ENCODE peak calls at places on chromosome 22, in four cellular contexts. X is thoracic aorta, H is suprapubic skin, R is GM10248. I is an unnamed sample.

GRCh38 chr22:44755956-44756361 is 3.6 kb downstream of the ARHGAP8 start:
- DNase-seq in X (no peak), H (no peak), R (no peak), I (no peak)

GRCh38 chr22:50293441-50294318 is 13.8 kb downstream of the PLXNB2 start:
- DNase-seq in X (no peak), H (no peak), R (no peak), I (no peak)

GRCh38 chr22:46538816-46539163 is 1.4 kb upstream of the CELSR1 start:
- DNase-seq in X (no peak), H (no peak), R (no peak), I (no peak)

GRCh38 chr22:49198705-49199084 is 629.0 kb downstream of the BRD1 start:
- DNase-seq in X (no peak), H (peak; percentile 48), R (no peak), I (peak; percentile 7)

GRCh38 chr22:20422965-20423635 is 14.5 kb downstream of the SCARF2 start:
- DNase-seq in X (no peak), H (peak; percentile 69), R (no peak), I (no peak)

GRCh38 chr22:50403701-50404101 is 60.6 kb downstream of the PPP6R2 start:
- DNase-seq in X (no peak), H (no peak), R (no peak), I (no peak)

GRCh38 chr22:20873215-20873614 is 14.4 kb downstream of the SNAP29 start:
- DNase-seq in X (no peak), H (no peak), R (no peak), I (no peak)

GRCh38 chr22:46357711-46358505 is 22.4 kb downstream of the TRMU start:
- DNase-seq in X (no peak), H (no peak), R (no peak), I (no peak)

GRCh38 chr22:37043828-37044538 is 7.6 kb upstream of the KCTD17 start:
- DNase-seq in X (no peak), H (no peak), R (peak; percentile 91), I (peak; percentile 31)

GRCh38 chr22:29944339-29944738 is 61.4 kb downstream of the MTMR3 start:
- DNase-seq in X (no peak), H (no peak), R (no peak), I (no peak)

GRCh38 chr22:19607198-19608113 is 83.2 kb upstream of the CLDN5 start:
- DNase-seq in X (no peak), H (peak; percentile 85), R (no peak), I (no peak)

GRCh38 chr22:36198482-36198881 is 3.1 kb downstream of the APOL4 start:
- DNase-seq in X (no peak), H (no peak), R (no peak), I (no peak)

GRCh38 chr22:19817561-19818263 is 37.0 kb downstream of the GNB1L start:
- DNase-seq in X (no peak), H (no peak), R (no peak), I (no peak)

GRCh38 chr22:42544686-42545085 is 9.1 kb upstream of the SERHL2 start:
- DNase-seq in X (no peak), H (no peak), R (no peak), I (no peak)

GRCh38 chr22:29983296-29983917 is 96.9 kb upstream of the HORMAD2 start:
- DNase-seq in X (no peak), H (no peak), R (no peak), I (no peak)

GRCh38 chr22:35170716-35171697 is 86.3 kb upstream of the HMGXB4 start:
- DNase-seq in X (no peak), H (no peak), R (no peak), I (no peak)

GRCh38 chr22:33082221-33082620 is 24.0 kb upstream of the SYN3 start:
- DNase-seq in X (no peak), H (no peak), R (no peak), I (no peak)

GRCh38 chr22:19811811-19812771 is 42.6 kb downstream of the GNB1L start:
- DNase-seq in X (no peak), H (no peak), R (no peak), I (no peak)

GRCh38 chr22:42960146-42960509 is 54.8 kb downstream of the PACSIN2 start:
- DNase-seq in X (no peak), H (peak; percentile 48), R (no peak), I (no peak)

GRCh38 chr22:18121436-18122253 is 11.0 kb downstream of the TUBA8 start:
- DNase-seq in X (no peak), H (no peak), R (no peak), I (no peak)
- TF ChIP-seq CTCF in X (no peak), H (no peak), R (no peak), I (no peak)

GRCh38 chr22:47586946-47587345 is 824.5 kb downstream of the TBC1D22A start:
- DNase-seq in X (no peak), H (peak; percentile 0), R (no peak), I (no peak)

GRCh38 chr22:47587861-47588582 is 825.6 kb downstream of the TBC1D22A start:
- DNase-seq in X (no peak), H (peak; percentile 48), R (no peak), I (no peak)

GRCh38 chr22:47583959-47584562 is 821.6 kb downstream of the TBC1D22A start:
- DNase-seq in X (no peak), H (no peak), R (no peak), I (no peak)

GRCh38 chr22:47587361-47587760 is 824.9 kb downstream of the TBC1D22A start:
- DNase-seq in X (no peak), H (peak; percentile 33), R (no peak), I (no peak)

DNA sequence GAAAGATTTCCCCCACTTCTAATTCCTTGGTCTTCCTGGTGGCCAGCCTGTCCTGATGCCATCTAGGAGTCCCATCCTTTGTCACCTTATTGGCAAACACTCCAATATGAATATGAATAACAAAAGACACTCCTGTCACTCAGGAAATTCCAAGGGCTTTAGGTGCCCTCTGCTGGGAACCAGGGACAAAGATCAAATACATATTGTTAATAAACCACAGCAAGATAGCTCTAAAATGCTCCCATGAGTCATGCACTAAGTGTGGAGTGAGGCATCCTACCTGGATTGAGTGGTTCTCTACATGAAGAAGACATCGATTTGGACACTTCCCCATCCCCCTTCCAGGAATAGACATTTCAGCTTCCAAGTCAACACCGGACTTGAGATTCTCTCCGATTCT is 823.6 kb downstream of the TBC1D22A start:
- DNase-seq in X (no peak), H (peak; percentile 3), R (no peak), I (no peak)
- TF ChIP-seq CTCF in X (no peak), H (no peak), R (no peak), I (no peak)

GRCh38 chr22:23144432-23144831 is 845 bp upstream of the RAB36 start:
- DNase-seq in X (no peak), H (no peak), R (no peak), I (no peak)

GRCh38 chr22:23143119-23143518 is 1.3 kb upstream of the RSPH14 start:
- DNase-seq in X (no peak), H (no peak), R (no peak), I (no peak)

GRCh38 chr22:23146842-23147205 is 1.5 kb downstream of the RAB36 start:
- DNase-seq in X (no peak), H (no peak), R (no peak), I (no peak)

GRCh38 chr22:23142546-23143105 is 836 bp upstream of the RSPH14 start:
- DNase-seq in X (no peak), H (no peak), R (no peak), I (no peak)

DNA sequence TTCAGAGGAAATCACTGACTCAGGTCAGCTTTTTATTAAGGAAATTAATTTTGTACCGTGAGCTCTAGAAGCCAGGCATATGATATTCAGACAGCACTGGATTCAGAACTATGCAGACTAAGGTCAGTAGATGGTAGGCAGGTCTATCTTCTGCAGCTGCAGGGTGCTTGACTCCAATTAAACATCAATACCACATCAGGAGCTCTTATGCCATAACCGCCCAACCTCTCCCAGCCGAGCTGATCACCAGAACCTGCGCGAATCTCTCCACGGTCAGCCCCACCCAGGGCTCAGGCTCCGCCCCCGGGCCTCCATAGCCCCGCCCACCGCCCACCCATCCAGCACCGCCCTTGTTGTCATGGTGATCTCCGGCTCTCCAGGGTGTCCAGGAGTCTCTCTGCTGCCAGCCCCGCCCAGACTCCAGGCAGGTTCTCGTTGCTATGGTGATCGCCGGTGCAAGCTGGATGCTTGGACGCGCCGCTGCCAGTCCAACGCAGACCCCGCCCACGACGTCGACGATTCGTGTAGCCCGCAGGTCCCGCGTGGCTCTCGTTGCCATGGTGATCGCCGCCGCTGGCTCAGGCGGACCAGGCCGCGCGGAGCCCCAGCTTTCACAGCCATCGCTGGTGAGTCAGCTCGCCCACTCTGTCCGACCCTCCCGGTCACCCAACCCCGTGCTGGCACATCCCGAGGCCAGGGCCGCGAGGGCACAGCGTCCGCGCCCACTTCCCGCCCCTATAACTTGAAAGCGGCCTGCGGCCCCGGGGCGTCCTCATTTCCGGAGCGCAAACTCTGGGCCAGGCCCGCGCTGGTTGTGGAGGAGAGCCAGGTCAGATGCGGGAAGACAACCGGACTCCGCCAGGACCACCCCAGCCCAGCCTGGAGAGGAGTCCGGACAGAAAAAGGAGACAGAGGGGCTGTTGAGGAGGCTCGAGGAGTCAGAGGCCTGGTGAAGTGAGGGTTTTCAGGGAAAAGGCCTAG is at the start of gene RAB36:
- DNase-seq in X (peak; percentile 99), H (peak; percentile 98), R (peak; percentile 84), I (peak; percentile 96)
- TF ChIP-seq CTCF in X (no peak), H (no peak), R (no peak), I (no peak)

GRCh38 chr22:27715078-27715477 is 86.5 kb downstream of the MN1 start:
- DNase-seq in X (no peak), H (no peak), R (no peak), I (no peak)
- TF ChIP-seq CTCF in X (no peak), H (no peak), R (no peak), I (no peak)

DNA sequence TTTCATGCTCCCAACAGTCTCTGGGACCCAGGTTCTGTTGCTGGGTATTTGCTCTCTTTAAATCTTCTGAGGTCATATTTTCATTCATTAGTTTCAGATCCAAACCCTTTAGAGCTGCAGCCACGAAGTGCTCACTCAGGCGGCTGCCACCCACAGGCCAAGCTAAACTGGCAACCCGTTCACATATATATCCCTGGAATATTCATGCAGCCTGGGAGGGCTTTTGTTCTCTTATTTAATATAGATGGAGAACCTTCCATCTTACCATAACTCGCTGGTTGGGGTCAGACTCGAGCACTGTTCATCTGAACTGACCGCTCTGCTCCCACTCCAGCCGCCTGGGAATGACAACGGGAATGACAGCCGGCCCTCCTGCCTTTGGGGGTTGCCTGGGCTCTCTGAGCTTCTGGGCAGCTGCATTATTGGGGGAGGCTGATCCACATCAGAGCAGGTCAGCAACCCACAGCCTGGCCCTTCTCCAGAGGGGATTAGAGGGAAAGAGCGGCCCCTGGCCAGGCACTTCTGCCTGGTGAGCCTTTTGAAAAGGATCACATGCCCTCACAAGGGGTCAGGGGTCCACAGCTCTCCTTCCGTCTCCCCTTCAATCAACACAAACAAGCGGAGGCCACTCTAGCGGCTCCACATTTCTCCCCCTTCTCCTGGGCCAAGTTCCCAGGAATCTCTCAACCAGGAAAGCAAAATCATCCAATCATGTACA is 11.9 kb downstream of the TMEM184B start:
- DNase-seq in X (no peak), H (no peak), R (no peak), I (no peak)
- TF ChIP-seq CTCF in X (peak; percentile 13), H (no peak), R (peak; percentile 24), I (no peak)

GRCh38 chr22:39309364-39309861 is 10.0 kb downstream of the RPL3 start:
- DNase-seq in X (no peak), H (peak; percentile 73), R (no peak), I (no peak)
- TF ChIP-seq CTCF in X (peak; percentile 9), H (no peak), R (peak; percentile 2), I (no peak)

GRCh38 chr22:40679964-40680818 is 907 bp downstream of the MCHR1 start:
- DNase-seq in X (no peak), H (no peak), R (no peak), I (no peak)
- TF ChIP-seq CTCF in X (no peak), H (no peak), R (no peak), I (no peak)

I was measured in omental fat pad.